ENCODE peak calls at places on chromosome 20, in nine cellular contexts. A is cardiac muscle cell, S is astrocyte of the cerebellum, V is tibial artery, D is body of pancreas, P is heart right ventricle, L is psoas muscle, J is fibroblast of lung, H is Peyer's patch. U is an unnamed sample.

GRCh38 chr20:43658068-43658722 is 8.7 kb upstream of the MYBL2 start:
- DNase-seq in A (no peak), S (no peak), V (peak), D (no peak), P (no peak), L (no peak), J (no peak), H (peak), U (no peak)

GRCh38 chr20:45701873-45702272 is at the start of gene WFDC13:
- DNase-seq in A (no peak), S (no peak), V (no peak), D (no peak), P (no peak), L (no peak), J (no peak), H (no peak), U (no peak)

GRCh38 chr20:4383966-4384365 is 337.7 kb upstream of the PRND start:
- DNase-seq in A (no peak), S (peak), V (no peak), D (no peak), P (no peak), L (no peak), J (peak), H (no peak), U (no peak)

GRCh38 chr20:10898555-10898954 is 224.8 kb upstream of the JAG1 start:
- DNase-seq in A (no peak), S (no peak), V (no peak), D (no peak), P (no peak), L (no peak), J (peak), H (no peak), U (no peak)

GRCh38 chr20:41249371-41249770 is 68.2 kb downstream of the ZHX3 start:
- DNase-seq in A (no peak), S (peak), V (peak), D (peak), P (peak), L (peak), J (peak), H (peak), U (no peak)

GRCh38 chr20:60804240-60804917 is 447.7 kb upstream of the CDH4 start:
- DNase-seq in A (no peak), S (no peak), V (no peak), D (no peak), P (no peak), L (no peak), J (no peak), H (no peak), U (no peak)

GRCh38 chr20:5188736-5189135 is 61.9 kb downstream of the CDS2 start:
- DNase-seq in A (no peak), S (no peak), V (no peak), D (no peak), P (no peak), L (no peak), J (no peak), H (no peak), U (no peak)

GRCh38 chr20:53904261-53904660 is 166.1 kb downstream of the BCAS1 start:
- DNase-seq in A (no peak), S (no peak), V (peak), D (no peak), P (no peak), L (no peak), J (no peak), H (no peak), U (no peak)

GRCh38 chr20:33296206-33296605 is 13.2 kb downstream of the BPIFB1 start:
- DNase-seq in A (no peak), S (no peak), V (no peak), D (no peak), P (no peak), L (no peak), J (no peak), H (no peak), U (no peak)

GRCh38 chr20:14234666-14235295 is 102.6 kb downstream of the FLRT3 start:
- DNase-seq in A (no peak), S (no peak), V (no peak), D (no peak), P (no peak), L (no peak), J (peak), H (no peak), U (no peak)

GRCh38 chr20:18058661-18059467 is 1.1 kb upstream of the OVOL2 start:
- DNase-seq in A (peak), S (no peak), V (no peak), D (peak), P (no peak), L (no peak), J (no peak), H (peak), U (no peak)

GRCh38 chr20:19654906-19655305 is 103.2 kb upstream of the RIN2 start:
- DNase-seq in A (no peak), S (no peak), V (no peak), D (no peak), P (no peak), L (no peak), J (no peak), H (no peak), U (no peak)

GRCh38 chr20:7989379-7989778 is 30.2 kb downstream of the TMX4 start:
- DNase-seq in A (no peak), S (no peak), V (no peak), D (no peak), P (no peak), L (no peak), J (peak), H (no peak), U (no peak)

GRCh38 chr20:13336308-13337089 is 115.4 kb downstream of the ISM1 start:
- DNase-seq in A (no peak), S (no peak), V (no peak), D (peak), P (no peak), L (no peak), J (no peak), H (no peak), U (no peak)

GRCh38 chr20:9617062-9617461 is 102.7 kb downstream of the LAMP5 start:
- DNase-seq in A (peak), S (peak), V (no peak), D (peak), P (peak), L (peak), J (peak), H (peak), U (no peak)

GRCh38 chr20:37522258-37523011 is 1.4 kb downstream of the NNAT start:
- DNase-seq in A (peak), S (no peak), V (no peak), D (no peak), P (peak), L (peak), J (peak), H (peak), U (no peak)

GRCh38 chr20:50071039-50071888 is 41.7 kb downstream of the UBE2V1 start:
- DNase-seq in A (peak), S (peak), V (peak), D (peak), P (peak), L (peak), J (peak), H (peak), U (peak)

DNA sequence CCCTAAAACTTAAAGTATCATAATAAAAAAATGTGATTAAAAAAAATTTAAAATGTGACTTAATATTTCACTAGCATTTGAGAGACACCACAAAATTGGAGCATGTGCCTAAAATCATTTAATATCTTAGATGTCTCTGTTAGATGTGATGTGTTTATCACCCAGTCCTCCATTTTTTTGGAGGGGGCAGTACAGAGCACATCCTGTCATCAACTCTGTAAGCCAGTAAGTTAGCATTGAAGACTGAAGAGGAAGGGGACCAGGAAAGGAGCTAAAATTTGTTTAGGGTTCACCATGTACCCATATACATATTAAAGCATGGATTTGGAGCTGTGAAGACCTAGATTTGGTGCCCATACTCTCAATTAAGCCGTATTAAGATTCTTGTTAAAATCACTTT is 30.7 kb upstream of the ADIG start:
- DNase-seq in A (no peak), S (no peak), V (no peak), D (no peak), P (no peak), L (no peak), J (no peak), H (no peak), U (no peak)
- TF ChIP-seq CTCF in A (no peak), S (peak), V (no peak), D (no peak), P (no peak), L (no peak), J (no peak), H (no peak), U (peak)

GRCh38 chr20:36148439-36148838 is 6.1 kb upstream of the EPB41L1 start:
- DNase-seq in A (no peak), S (no peak), V (no peak), D (no peak), P (no peak), L (no peak), J (no peak), H (no peak), U (no peak)
- TF ChIP-seq CTCF in A (no peak), S (no peak), V (no peak), D (no peak), P (no peak), L (no peak), J (no peak), H (no peak), U (no peak)

GRCh38 chr20:23666189-23666588 is 22.6 kb downstream of the CST4 start:
- DNase-seq in A (no peak), S (no peak), V (no peak), D (no peak), P (no peak), L (no peak), J (peak), H (no peak), U (no peak)
- TF ChIP-seq CTCF in A (peak), S (peak), V (no peak), D (no peak), P (no peak), L (no peak), J (no peak), H (no peak), U (no peak)

DNA sequence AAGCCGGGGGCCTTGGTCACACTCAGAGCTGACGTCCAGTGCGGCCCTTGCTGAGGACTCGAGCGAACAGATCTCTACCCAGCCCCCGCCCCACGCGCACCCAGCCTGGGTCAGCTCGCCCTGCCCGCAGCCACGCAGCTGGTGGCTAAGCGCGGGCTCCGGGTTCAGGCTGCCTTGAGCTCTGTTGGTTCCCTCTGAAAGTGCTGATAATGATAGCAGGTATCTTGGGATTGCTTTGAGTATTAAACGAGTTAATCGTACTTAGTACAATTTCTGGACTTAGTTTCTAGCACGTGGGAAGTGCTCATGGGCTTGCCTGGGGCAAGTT is 88.1 kb upstream of the TGM3 start:
- DNase-seq in A (no peak), S (no peak), V (no peak), D (no peak), P (no peak), L (no peak), J (no peak), H (no peak), U (no peak)
- TF ChIP-seq CTCF in A (no peak), S (no peak), V (no peak), D (no peak), P (peak), L (no peak), J (no peak), H (no peak), U (peak)

DNA sequence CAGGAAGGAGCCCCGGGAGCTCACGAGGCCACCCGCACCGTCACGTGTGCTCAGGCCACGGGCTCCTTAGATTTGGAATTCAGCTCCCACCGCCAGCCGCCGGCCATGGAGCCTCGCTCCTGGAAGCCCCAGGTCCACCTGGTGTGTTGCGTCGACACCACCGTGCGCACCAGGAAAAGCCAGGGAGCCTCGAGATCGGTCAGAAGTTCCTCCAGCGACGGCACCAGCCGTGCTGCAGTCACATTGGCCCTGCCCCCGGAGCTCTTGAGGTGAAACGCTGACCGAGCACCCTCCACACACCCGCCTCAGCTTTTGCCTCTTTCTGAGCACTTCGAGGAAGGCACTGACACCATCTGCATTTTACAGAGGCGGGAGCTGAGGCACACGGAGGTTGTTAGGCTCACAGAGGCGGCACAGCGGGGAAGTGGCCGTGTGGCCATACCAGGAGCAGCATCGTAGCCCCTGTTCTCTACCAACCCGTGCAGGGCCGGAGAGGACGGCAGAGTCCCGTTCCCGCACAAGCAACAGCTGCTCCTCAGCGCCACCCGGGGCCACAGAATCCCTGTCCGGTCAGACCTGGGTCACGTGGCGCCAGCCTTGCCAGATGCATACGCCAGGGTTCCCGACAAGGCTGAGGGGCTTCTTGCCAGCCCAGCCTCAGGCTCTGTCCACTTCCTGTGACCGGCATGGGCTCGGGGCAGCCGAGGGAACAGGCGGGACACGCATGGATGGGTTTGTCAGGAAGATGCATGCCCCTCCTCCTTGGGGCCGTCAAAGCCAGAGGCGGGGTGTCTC is 7.6 kb downstream of the NKAIN4 start:
- DNase-seq in A (peak), S (no peak), V (no peak), D (peak), P (no peak), L (no peak), J (no peak), H (no peak), U (no peak)
- TF ChIP-seq CTCF in A (no peak), S (no peak), V (no peak), D (no peak), P (no peak), L (no peak), J (no peak), H (no peak), U (no peak)

DNA sequence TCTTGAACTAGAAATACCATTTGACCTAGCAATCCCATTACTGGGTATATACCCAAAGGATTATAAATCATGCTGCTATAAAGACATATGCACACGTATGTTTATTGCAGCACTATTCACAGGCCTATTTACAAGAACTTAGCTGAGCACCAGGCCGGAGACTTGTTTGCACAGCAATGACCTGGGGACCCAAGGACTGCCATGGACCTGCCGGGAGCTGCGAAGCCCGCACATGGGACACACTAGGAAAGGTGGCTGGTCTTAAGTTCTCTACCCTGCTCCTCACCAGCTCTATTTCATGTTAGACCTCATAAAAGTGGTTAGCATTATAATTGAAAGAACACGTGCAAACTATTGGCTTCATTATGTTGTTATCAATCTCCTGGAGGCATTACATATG is 70.4 kb upstream of the CST7 start:
- DNase-seq in A (no peak), S (no peak), V (no peak), D (no peak), P (no peak), L (no peak), J (no peak), H (no peak), U (no peak)
- TF ChIP-seq CTCF in A (no peak), S (no peak), V (no peak), D (no peak), P (no peak), L (no peak), J (no peak), H (no peak), U (no peak)

U was measured in type B pancreatic cell.